ENCODE peak calls at places on chromosomes 13 and 19, in ten cellular contexts. I is epithelial cell of esophagus, S is NCI-H1092, X is skeletal muscle cell, R is small intestine, K is Caco-2, V is BJ, J is neural progenitor cell, P is heart left ventricle, F is WTC11. W is an unnamed sample.

GRCh38 chr19:16091546-16092475 is 15.5 kb downstream of the TPM4 start:
- DNase-seq in I (no peak), S (no peak), X (no peak), R (no peak), K (no peak), V (no peak), J (no peak), P (no peak), F (no peak), W (no peak)

GRCh38 chr13:31433756-31434155 is 234.0 kb downstream of the B3GLCT start:
- DNase-seq in I (peak; percentile 10), S (no peak), X (no peak), R (no peak), K (no peak), V (no peak), J (no peak), P (no peak), F (no peak), W (no peak)

GRCh38 chr13:65597839-65598818 is 1632.0 kb downstream of the PCDH9 start:
- DNase-seq in I (peak; percentile 13), S (no peak), X (peak; percentile 70), R (no peak), K (no peak), V (peak; percentile 52), J (peak; percentile 4), P (no peak), F (no peak), W (no peak)

GRCh38 chr13:31042084-31042483 is 109.6 kb downstream of the TEX26 start:
- DNase-seq in I (no peak), S (no peak), X (no peak), R (no peak), K (no peak), V (no peak), J (no peak), P (no peak), F (no peak), W (no peak)

GRCh38 chr13:46146898-46147297 is 35.1 kb downstream of the LCP1 start:
- DNase-seq in I (peak; percentile 48), S (no peak), X (no peak), R (no peak), K (peak; percentile 58), V (no peak), J (peak; percentile 41), P (no peak), F (peak; percentile 35), W (no peak)

GRCh38 chr13:48975101-48975925 is at the start of gene FNDC3A:
- DNase-seq in I (peak; percentile 63), S (peak; percentile 53), X (no peak), R (peak; percentile 60), K (peak; percentile 76), V (no peak), J (peak; percentile 91), P (peak; percentile 26), F (peak; percentile 56), W (no peak)

GRCh38 chr13:113967206-113967720 is 6.6 kb downstream of the C13orf46 start:
- DNase-seq in I (no peak), S (no peak), X (no peak), R (no peak), K (no peak), V (no peak), J (no peak), P (no peak), F (no peak), W (no peak)

GRCh38 chr19:11196406-11197287 is 698 bp downstream of the KANK2 start:
- DNase-seq in I (peak; percentile 16), S (no peak), X (no peak), R (peak; percentile 9), K (no peak), V (no peak), J (peak; percentile 57), P (peak; percentile 64), F (peak; percentile 56), W (no peak)

GRCh38 chr19:7109678-7110289 is 40.3 kb downstream of the ZNF557 start:
- DNase-seq in I (no peak), S (no peak), X (no peak), R (no peak), K (peak; percentile 40), V (no peak), J (peak; percentile 73), P (no peak), F (peak; percentile 33), W (no peak)